ENCODE peak calls at places on chromosomes 6 and 20, in eight cellular contexts. N, H, K, F, E, V, J and O are unnamed samples.

GRCh38 chr6:31689249-31690110 is 8.6 kb upstream of the LY6G5C start:
- DNase-seq in N (no peak), H (no peak), K (no peak), F (no peak), E (no peak), V (no peak), J (no peak), O (no peak)

GRCh38 chr6:38975621-38976049 is 72.9 kb upstream of the GLP1R start:
- DNase-seq in N (no peak), H (no peak), K (no peak), F (no peak), E (no peak), V (no peak), J (no peak), O (no peak)

GRCh38 chr20:56433880-56434255 is 21.8 kb downstream of the CASS4 start:
- DNase-seq in N (no peak), H (no peak), K (peak), F (no peak), E (no peak), V (no peak), J (no peak), O (no peak)

GRCh38 chr6:39929733-39930461 is 4.4 kb downstream of the MOCS1 start:
- DNase-seq in N (peak), H (no peak), K (peak), F (no peak), E (no peak), V (no peak), J (no peak), O (no peak)

GRCh38 chr20:58464838-58465237 is 50.4 kb downstream of the APCDD1L start:
- DNase-seq in N (no peak), H (no peak), K (no peak), F (no peak), E (no peak), V (no peak), J (no peak), O (no peak)

GRCh38 chr6:100504786-100505737 is 40.3 kb upstream of the SIM1 start:
- DNase-seq in N (no peak), H (no peak), K (peak), F (peak), E (no peak), V (peak), J (no peak), O (no peak)

GRCh38 chr20:57291003-57291402 is 24.6 kb upstream of the BMP7 start:
- DNase-seq in N (no peak), H (no peak), K (no peak), F (no peak), E (no peak), V (no peak), J (no peak), O (no peak)

GRCh38 chr20:14948416-14948815 is 611.0 kb upstream of the FLRT3 start:
- DNase-seq in N (no peak), H (no peak), K (no peak), F (no peak), E (no peak), V (no peak), J (no peak), O (no peak)

GRCh38 chr6:111478749-111479148 is 4.3 kb downstream of the REV3L start:
- DNase-seq in N (no peak), H (no peak), K (peak), F (no peak), E (peak), V (no peak), J (peak), O (no peak)

GRCh38 chr6:1368940-1369339 is 20.4 kb upstream of the FOXF2 start:
- DNase-seq in N (no peak), H (no peak), K (no peak), F (no peak), E (no peak), V (no peak), J (no peak), O (no peak)

GRCh38 chr6:158962371-158962770 is 37.6 kb downstream of the RSPH3 start:
- DNase-seq in N (no peak), H (no peak), K (no peak), F (no peak), E (no peak), V (no peak), J (no peak), O (no peak)

GRCh38 chr20:24957326-24957996 is 8.4 kb downstream of the CST7 start:
- DNase-seq in N (peak), H (no peak), K (no peak), F (no peak), E (no peak), V (no peak), J (no peak), O (no peak)

GRCh38 chr6:26471970-26472369 is 14.2 kb downstream of the BTN2A1 start:
- DNase-seq in N (no peak), H (no peak), K (no peak), F (no peak), E (no peak), V (no peak), J (no peak), O (no peak)

GRCh38 chr20:19073584-19074198 is 138.8 kb upstream of the SLC24A3 start:
- DNase-seq in N (no peak), H (no peak), K (no peak), F (no peak), E (peak), V (no peak), J (peak), O (no peak)

GRCh38 chr6:11586574-11586973 is 49.0 kb downstream of the TMEM170B start:
- DNase-seq in N (no peak), H (no peak), K (peak), F (no peak), E (peak), V (no peak), J (no peak), O (no peak)

GRCh38 chr6:57209030-57209429 is 13.1 kb downstream of the RAB23 start:
- DNase-seq in N (no peak), H (no peak), K (no peak), F (no peak), E (no peak), V (no peak), J (no peak), O (no peak)

GRCh38 chr6:138004423-138005287 is 102.6 kb downstream of the PERP start:
- DNase-seq in N (no peak), H (no peak), K (peak), F (no peak), E (no peak), V (no peak), J (peak), O (no peak)

GRCh38 chr20:62906647-62907375 is 19.5 kb downstream of the DIDO1 start:
- DNase-seq in N (no peak), H (no peak), K (no peak), F (no peak), E (no peak), V (no peak), J (no peak), O (no peak)

GRCh38 chr6:46053034-46053933 is 37.6 kb upstream of the CLIC5 start:
- DNase-seq in N (no peak), H (peak), K (no peak), F (no peak), E (no peak), V (no peak), J (no peak), O (no peak)

GRCh38 chr6:157223486-157223885 is 99.8 kb downstream of the TMEM242 start:
- DNase-seq in N (peak), H (no peak), K (no peak), F (no peak), E (no peak), V (no peak), J (peak), O (no peak)

GRCh38 chr6:22764521-22764920 is 195.2 kb downstream of the HDGFL1 start:
- DNase-seq in N (no peak), H (no peak), K (peak), F (no peak), E (no peak), V (no peak), J (no peak), O (no peak)

GRCh38 chr20:57652865-57653545 is 32.8 kb upstream of the ZBP1 start:
- DNase-seq in N (peak), H (no peak), K (no peak), F (no peak), E (no peak), V (no peak), J (peak), O (no peak)

GRCh38 chr20:46895906-46896242 is 1.2 kb downstream of the EYA2 start:
- DNase-seq in N (no peak), H (no peak), K (no peak), F (no peak), E (no peak), V (no peak), J (no peak), O (no peak)

GRCh38 chr20:57040924-57041323 is 225.5 kb downstream of the BMP7 start:
- DNase-seq in N (no peak), H (no peak), K (peak), F (no peak), E (no peak), V (no peak), J (no peak), O (peak)

GRCh38 chr20:58374906-58375760 is 13.9 kb upstream of the VAPB start:
- DNase-seq in N (no peak), H (no peak), K (peak), F (no peak), E (peak), V (no peak), J (no peak), O (no peak)

GRCh38 chr20:49179368-49180277 is 8.5 kb downstream of the STAU1 start:
- DNase-seq in N (no peak), H (no peak), K (no peak), F (no peak), E (no peak), V (no peak), J (no peak), O (peak)
- H3K27ac ChIP-seq in N (no peak), H (peak), K (no peak), F (no peak), E (no peak), V (peak), J (no peak), O (peak)

DNA sequence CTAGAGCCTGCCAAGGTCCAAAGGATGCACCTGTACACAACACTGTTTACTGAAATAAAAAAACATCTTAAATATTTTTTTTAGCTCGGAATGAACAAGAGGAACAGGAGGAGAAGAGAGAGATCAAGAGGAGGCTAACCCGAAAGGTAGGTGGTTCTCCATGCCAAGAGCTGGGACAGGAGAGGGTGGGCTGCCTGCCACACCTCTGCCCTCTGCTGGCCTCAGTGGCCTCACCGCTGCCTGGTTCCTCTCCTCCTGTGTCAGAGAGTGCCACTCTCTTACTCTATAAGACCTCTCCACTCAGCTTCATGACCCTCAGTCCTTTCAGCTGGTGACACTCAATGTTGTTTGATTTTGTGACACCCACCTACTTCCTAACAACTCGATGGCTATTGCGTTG is 50.2 kb downstream of the TBC1D7 start:
- DNase-seq in N (peak), H (no peak), K (no peak), F (no peak), E (no peak), V (no peak), J (peak), O (no peak)
- H3K27ac ChIP-seq in N (no peak), H (no peak), K (no peak), F (no peak), E (no peak), V (no peak), J (no peak), O (no peak)

DNA sequence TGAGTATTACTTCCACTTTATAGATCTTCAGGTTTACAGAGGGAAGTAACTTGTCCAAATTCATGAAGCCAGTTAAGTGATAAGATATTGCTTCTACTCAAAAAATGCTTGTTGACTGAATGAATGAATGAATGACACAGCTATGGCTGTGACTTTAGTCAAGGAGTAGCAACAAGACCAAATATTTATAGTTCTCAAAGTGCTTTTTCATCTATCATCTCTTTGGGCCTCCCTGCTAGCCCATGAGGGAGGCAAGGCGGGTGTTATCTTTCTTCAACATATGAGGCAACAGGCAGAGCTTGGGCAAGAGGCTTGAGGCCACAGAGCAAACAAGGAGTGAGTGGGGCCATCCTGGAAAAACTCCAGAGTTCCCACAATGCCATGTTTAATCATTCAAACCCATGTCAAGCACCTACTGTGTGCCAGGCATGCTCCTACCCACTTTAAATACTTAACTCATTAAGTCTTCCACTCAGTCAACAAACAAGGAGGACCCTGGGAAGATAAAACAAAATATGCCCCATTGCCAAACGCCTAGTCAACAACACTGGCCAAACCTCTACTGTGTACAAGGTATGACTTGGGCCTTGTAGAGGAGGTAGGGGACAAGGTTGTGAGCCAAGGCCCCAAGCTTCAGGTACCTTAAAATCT is 15.9 kb downstream of the BCL2L1 start:
- DNase-seq in N (no peak), H (no peak), K (no peak), F (no peak), E (no peak), V (no peak), J (no peak), O (no peak)
- H3K27ac ChIP-seq in N (peak), H (peak), K (no peak), F (peak), E (no peak), V (peak), J (peak), O (peak)

GRCh38 chr6:72416744-72417143 is 205.1 kb upstream of the KCNQ5 start:
- DNase-seq in N (no peak), H (no peak), K (no peak), F (no peak), E (no peak), V (no peak), J (no peak), O (no peak)
- H3K27ac ChIP-seq in N (no peak), H (no peak), K (no peak), F (no peak), E (no peak), V (no peak), J (no peak), O (no peak)

GRCh38 chr20:50980851-50981713 is 22.5 kb downstream of the MOCS3 start:
- DNase-seq in N (peak), H (no peak), K (peak), F (no peak), E (peak), V (peak), J (peak), O (no peak)
- H3K27ac ChIP-seq in N (peak), H (no peak), K (peak), F (no peak), E (no peak), V (no peak), J (no peak), O (peak)

DNA sequence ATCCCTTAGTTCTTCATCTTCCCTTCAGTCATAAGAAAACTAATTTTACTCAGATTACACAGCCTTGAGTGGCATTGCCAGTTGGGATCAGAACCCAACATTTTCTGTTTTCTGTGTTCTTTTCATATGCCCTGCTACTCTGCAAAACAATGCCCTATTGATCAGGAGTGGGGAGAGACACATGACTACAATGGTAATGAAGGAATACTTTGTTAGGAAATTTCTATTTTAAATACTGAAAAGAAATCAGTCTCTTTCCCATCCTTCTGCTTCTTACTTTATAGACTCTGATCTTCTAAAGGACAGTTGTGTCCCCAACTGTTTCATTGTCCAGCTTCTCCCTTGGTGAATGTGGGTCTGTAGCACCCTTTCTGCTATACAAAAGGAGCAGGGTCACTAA is 5.5 kb upstream of the PKIB start:
- DNase-seq in N (no peak), H (no peak), K (no peak), F (no peak), E (no peak), V (no peak), J (no peak), O (no peak)
- H3K27ac ChIP-seq in N (no peak), H (no peak), K (no peak), F (no peak), E (no peak), V (no peak), J (no peak), O (no peak)